ENCODE peak calls at places on chromosome 7, in five cellular contexts. P is HCT116, Y is K562, K is neural progenitor cell, H is GM23338. M is an unnamed sample. For H3K36me3, the result is how much of the 10 kb centered on the place peaks cover.

GRCh38 chr7:84188811-84189405 is 5.7 kb downstream of the SEMA3A start:
- DNase-seq in P (no peak), Y (no peak), K (no peak), H (no peak), M (no peak)

GRCh38 chr7:44097064-44097932 is 6.8 kb upstream of the AEBP1 start:
- DNase-seq in P (no peak), Y (no peak), K (no peak), H (no peak), M (peak)

GRCh38 chr7:91242097-91242846 is 22.0 kb upstream of the FZD1 start:
- DNase-seq in P (no peak), Y (no peak), K (no peak), H (no peak), M (no peak)

GRCh38 chr7:81234896-81235295 is 316.0 kb upstream of the SEMA3C start:
- DNase-seq in P (no peak), Y (no peak), K (no peak), H (no peak), M (no peak)

GRCh38 chr7:64223366-64223765 is 4.9 kb upstream of the ZNF679 start:
- DNase-seq in P (no peak), Y (no peak), K (no peak), H (no peak), M (no peak)

GRCh38 chr7:5665106-5666025 is 116.1 kb downstream of the RNF216 start:
- DNase-seq in P (peak), Y (peak), K (peak), H (peak), M (peak)

GRCh38 chr7:55570939-55571338 is 1.4 kb downstream of the VOPP1 start:
- DNase-seq in P (no peak), Y (no peak), K (no peak), H (no peak), M (no peak)

GRCh38 chr7:33720870-33721269 is 184.5 kb upstream of the BMPER start:
- DNase-seq in P (no peak), Y (no peak), K (no peak), H (no peak), M (no peak)

GRCh38 chr7:142485617-142486226 is 227.9 kb upstream of the PRSS58 start:
- DNase-seq in P (no peak), Y (peak), K (peak), H (peak), M (no peak)

GRCh38 chr7:151592330-151592729 is 72.6 kb upstream of the RHEB start:
- DNase-seq in P (no peak), Y (no peak), K (no peak), H (no peak), M (no peak)

GRCh38 chr7:57308631-57309408 is 141.2 kb upstream of the ZNF716 start:
- DNase-seq in P (no peak), Y (peak), K (no peak), H (peak), M (peak)

GRCh38 chr7:124462249-124462648 is 303.3 kb downstream of the GPR37 start:
- DNase-seq in P (no peak), Y (no peak), K (no peak), H (no peak), M (no peak)

GRCh38 chr7:33716581-33717477 is 188.5 kb upstream of the BMPER start:
- DNase-seq in P (peak), Y (no peak), K (peak), H (peak), M (no peak)

GRCh38 chr7:116661741-116662329 is 10.2 kb upstream of the MET start:
- DNase-seq in P (no peak), Y (no peak), K (peak), H (no peak), M (no peak)

GRCh38 chr7:155815332-155816191 is 3.3 kb upstream of the SHH start:
- DNase-seq in P (no peak), Y (peak), K (peak), H (peak), M (peak)

GRCh38 chr7:29611941-29612527 is 48.4 kb downstream of the PRR15 start:
- DNase-seq in P (no peak), Y (no peak), K (no peak), H (peak), M (no peak)

GRCh38 chr7:128665057-128665456 is 7.0 kb upstream of the GARIN1A start:
- DNase-seq in P (no peak), Y (no peak), K (no peak), H (no peak), M (no peak)

GRCh38 chr7:104328970-104329825 is 795 bp downstream of the LHFPL3 start:
- DNase-seq in P (no peak), Y (no peak), K (peak), H (peak), M (no peak)

GRCh38 chr7:130147710-130148325 is 57.4 kb downstream of the TMEM209 start:
- DNase-seq in P (no peak), Y (no peak), K (no peak), H (no peak), M (no peak)

GRCh38 chr7:3995187-3995586 is 686.9 kb upstream of the FOXK1 start:
- DNase-seq in P (no peak), Y (peak), K (peak), H (peak), M (no peak)

GRCh38 chr7:77537136-77537594 is at the start of gene PTPN12:
- DNase-seq in P (no peak), Y (no peak), K (no peak), H (peak), M (peak)

GRCh38 chr7:32501522-32501921 is 6.2 kb downstream of the AVL9 start:
- DNase-seq in P (peak), Y (no peak), K (no peak), H (no peak), M (no peak)

GRCh38 chr7:92621641-92622429 is 31.6 kb upstream of the FAM133B start:
- DNase-seq in P (no peak), Y (no peak), K (no peak), H (no peak), M (no peak)

GRCh38 chr7:1509226-1509625 is 5.0 kb upstream of the INTS1 start:
- DNase-seq in P (no peak), Y (no peak), K (no peak), H (no peak), M (no peak)

GRCh38 chr7:112207106-112207592 is 654 bp downstream of the ZNF277 start:
- DNase-seq in P (no peak), Y (peak), K (no peak), H (no peak), M (no peak)

GRCh38 chr7:48170506-48170905 is 752 bp upstream of the ABCA13 start:
- DNase-seq in P (no peak), Y (no peak), K (no peak), H (no peak), M (no peak)

GRCh38 chr7:114356133-114356532 is 58.5 kb upstream of the FOXP2 start:
- DNase-seq in P (no peak), Y (no peak), K (no peak), H (no peak), M (no peak)

GRCh38 chr7:17771901-17772408 is 168.3 kb downstream of the SNX13 start:
- DNase-seq in P (no peak), Y (no peak), K (no peak), H (peak), M (no peak)

GRCh38 chr7:120770206-120770605 is 87.7 kb downstream of the TSPAN12 start:
- DNase-seq in P (no peak), Y (no peak), K (no peak), H (no peak), M (no peak)

GRCh38 chr7:29807179-29807841 is 1.0 kb downstream of the WIPF3 start:
- DNase-seq in P (peak), Y (peak), K (peak), H (peak), M (no peak)

GRCh38 chr7:75642810-75643486 is 95.8 kb downstream of the HIP1 start:
- DNase-seq in P (peak), Y (peak), K (peak), H (peak), M (peak)

GRCh38 chr7:68562323-68562899 is 1035.9 kb upstream of the AUTS2 start:
- DNase-seq in P (no peak), Y (no peak), K (no peak), H (no peak), M (no peak)

GRCh38 chr7:139058963-139059362 is 23.1 kb upstream of the ZC3HAV1L start:
- DNase-seq in P (no peak), Y (no peak), K (no peak), H (no peak), M (no peak)

GRCh38 chr7:36011588-36011965 is 141.5 kb upstream of the EEPD1 start:
- DNase-seq in P (no peak), Y (no peak), K (peak), H (peak), M (no peak)

GRCh38 chr7:22845221-22845844 is 22.7 kb upstream of the TOMM7 start:
- DNase-seq in P (no peak), Y (no peak), K (no peak), H (no peak), M (no peak)
- H2AFZ ChIP-seq in P (no peak), Y (no peak), K (no peak), H (no peak), M (no peak)

GRCh38 chr7:27141591-27142561 is 1.6 kb downstream of the HOXA5 start:
- DNase-seq in P (no peak), Y (no peak), K (peak), H (peak), M (no peak)
- TF ChIP-seq CTCF in P (no peak), Y (no peak), K (peak), H (peak), M (no peak)

GRCh38 chr7:96178581-96178980 is 143.3 kb downstream of the SLC25A13 start:
- DNase-seq in P (no peak), Y (no peak), K (peak), H (no peak), M (no peak)
- H3K36me3 ChIP-seq in P (under half), Y (half or more), K (under half), H (under half), M (under half)

GRCh38 chr7:38141187-38141586 is 36.9 kb upstream of the STARD3NL start:
- DNase-seq in P (no peak), Y (no peak), K (no peak), H (no peak), M (no peak)
- H2AFZ ChIP-seq in P (no peak), Y (peak), K (no peak), H (no peak), M (no peak)

DNA sequence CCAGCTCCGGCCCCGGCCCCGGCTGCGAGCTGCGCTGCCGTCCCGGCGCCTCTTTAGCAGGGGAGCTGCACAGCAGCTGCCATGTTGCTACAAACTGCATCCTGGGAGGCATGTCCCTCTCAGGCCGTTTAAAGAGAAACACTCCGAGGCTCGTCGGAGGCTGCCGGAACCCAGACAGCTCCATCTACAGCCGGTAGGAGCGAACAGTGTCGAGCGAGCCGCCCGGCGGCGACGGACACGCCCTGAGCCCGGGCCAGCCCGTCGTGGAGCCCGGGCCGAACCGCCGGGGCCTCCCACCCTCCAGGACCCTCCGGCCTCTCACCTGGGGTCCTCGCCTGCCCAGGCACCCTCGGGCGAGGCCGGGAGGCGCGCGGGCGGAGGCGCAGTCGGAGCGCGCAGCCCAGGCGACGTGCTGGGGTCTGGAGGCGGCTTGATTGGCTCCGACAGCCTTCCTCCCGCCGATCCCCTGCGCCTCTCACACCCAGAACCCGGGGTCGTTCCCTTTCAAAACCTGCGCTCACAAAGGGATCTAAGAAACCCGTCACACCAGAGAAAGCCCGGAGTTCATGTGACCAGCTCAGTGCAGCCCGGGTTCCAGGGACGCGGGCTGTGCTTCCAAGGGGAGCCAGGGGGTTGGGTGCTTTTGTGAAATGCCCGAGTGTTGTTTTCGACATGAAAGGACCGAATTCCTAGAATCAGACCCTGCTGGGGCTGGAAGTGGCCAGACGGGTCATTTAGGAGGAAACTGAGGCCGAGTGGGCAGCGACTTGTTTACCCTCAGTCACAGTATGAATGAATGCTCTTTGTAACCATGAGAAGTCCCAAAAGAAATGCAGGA is at the start of gene ZNF777:
- DNase-seq in P (peak), Y (no peak), K (peak), H (peak), M (peak)
- TF ChIP-seq CTCF in P (peak), Y (peak), K (peak), H (peak), M (peak)

M was measured in DND-41.